ENCODE peak calls at places on chromosomes 16 and 17, in four cellular contexts. One of them, this sample, is unnamed.

GRCh38 chr17:39099686-39100293 is 51.6 kb downstream of the PLXDC1 start:
- DNase-seq in lower lobe of right lung: no peak
- DNase-seq in fibroblast of the aortic adventitia: peak
- DNase-seq in epithelial cell of proximal tubule: no peak
- DNase-seq in this sample: peak

GRCh38 chr16:78474762-78475161 is 375.3 kb downstream of the WWOX start:
- DNase-seq in fibroblast of the aortic adventitia: no peak
- DNase-seq in lower lobe of right lung: no peak
- DNase-seq in epithelial cell of proximal tubule: no peak
- DNase-seq in this sample: no peak

GRCh38 chr17:21278304-21279197 is 6.0 kb upstream of the MAP2K3 start:
- DNase-seq in lower lobe of right lung: peak
- DNase-seq in epithelial cell of proximal tubule: no peak
- DNase-seq in fibroblast of the aortic adventitia: peak
- DNase-seq in this sample: peak

GRCh38 chr17:64736804-64737492 is 74.8 kb upstream of the SMURF2 start:
- DNase-seq in epithelial cell of proximal tubule: no peak
- DNase-seq in lower lobe of right lung: no peak
- DNase-seq in fibroblast of the aortic adventitia: peak
- DNase-seq in this sample: peak

GRCh38 chr16:986411-986810 is 4.8 kb downstream of the SOX8 start:
- DNase-seq in epithelial cell of proximal tubule: no peak
- DNase-seq in fibroblast of the aortic adventitia: no peak
- DNase-seq in lower lobe of right lung: no peak
- DNase-seq in this sample: no peak

GRCh38 chr17:81397314-81398169 is 2.3 kb downstream of the BAHCC1 start:
- DNase-seq in lower lobe of right lung: no peak
- DNase-seq in fibroblast of the aortic adventitia: peak
- DNase-seq in epithelial cell of proximal tubule: no peak
- DNase-seq in this sample: peak

GRCh38 chr17:52604105-52604504 is 445.6 kb upstream of the CA10 start:
- DNase-seq in fibroblast of the aortic adventitia: no peak
- DNase-seq in lower lobe of right lung: no peak
- DNase-seq in epithelial cell of proximal tubule: no peak
- DNase-seq in this sample: peak

GRCh38 chr17:48149174-48150106 is 41.9 kb downstream of the SNX11 start:
- DNase-seq in fibroblast of the aortic adventitia: no peak
- DNase-seq in lower lobe of right lung: no peak
- DNase-seq in epithelial cell of proximal tubule: no peak
- DNase-seq in this sample: no peak

GRCh38 chr16:72878301-72879269 is 169.3 kb downstream of the ZFHX3 start:
- DNase-seq in epithelial cell of proximal tubule: no peak
- DNase-seq in lower lobe of right lung: no peak
- DNase-seq in fibroblast of the aortic adventitia: peak
- DNase-seq in this sample: peak

GRCh38 chr16:23577493-23577892 is 18.6 kb downstream of the NDUFAB1 start:
- DNase-seq in lower lobe of right lung: no peak
- DNase-seq in fibroblast of the aortic adventitia: no peak
- DNase-seq in epithelial cell of proximal tubule: no peak
- DNase-seq in this sample: no peak

GRCh38 chr16:10385725-10386516 is at the start of gene ATF7IP2:
- DNase-seq in lower lobe of right lung: peak
- DNase-seq in epithelial cell of proximal tubule: peak
- DNase-seq in fibroblast of the aortic adventitia: peak
- DNase-seq in this sample: peak

GRCh38 chr17:45722161-45722560 is 62.0 kb upstream of the CRHR1 start:
- DNase-seq in lower lobe of right lung: no peak
- DNase-seq in epithelial cell of proximal tubule: no peak
- DNase-seq in fibroblast of the aortic adventitia: no peak
- DNase-seq in this sample: peak

GRCh38 chr17:41278176-41278955 is 2.9 kb downstream of the KRTAP9-7 start:
- DNase-seq in fibroblast of the aortic adventitia: no peak
- DNase-seq in epithelial cell of proximal tubule: no peak
- DNase-seq in lower lobe of right lung: no peak
- DNase-seq in this sample: no peak

GRCh38 chr16:86522639-86523038 is 12.3 kb downstream of the FOXF1 start:
- DNase-seq in fibroblast of the aortic adventitia: no peak
- DNase-seq in epithelial cell of proximal tubule: no peak
- DNase-seq in lower lobe of right lung: no peak
- DNase-seq in this sample: no peak

GRCh38 chr17:82222816-82223215 is 6.0 kb upstream of the SLC16A3 start:
- DNase-seq in fibroblast of the aortic adventitia: no peak
- DNase-seq in epithelial cell of proximal tubule: no peak
- DNase-seq in lower lobe of right lung: peak
- DNase-seq in this sample: no peak

GRCh38 chr17:45394001-45394912 is 38.4 kb downstream of the ARHGAP27 start:
- DNase-seq in lower lobe of right lung: no peak
- DNase-seq in epithelial cell of proximal tubule: no peak
- DNase-seq in fibroblast of the aortic adventitia: no peak
- DNase-seq in this sample: no peak

GRCh38 chr17:81735181-81736102 is 23.4 kb downstream of the SLC25A10 start:
- DNase-seq in lower lobe of right lung: peak
- DNase-seq in fibroblast of the aortic adventitia: peak
- DNase-seq in epithelial cell of proximal tubule: no peak
- DNase-seq in this sample: peak

GRCh38 chr17:46772879-46773620 is 45.4 kb downstream of the WNT3 start:
- DNase-seq in lower lobe of right lung: peak
- DNase-seq in epithelial cell of proximal tubule: no peak
- DNase-seq in fibroblast of the aortic adventitia: no peak
- DNase-seq in this sample: no peak

GRCh38 chr17:35731932-35732805 is 730 bp downstream of the RASL10B start:
- DNase-seq in epithelial cell of proximal tubule: no peak
- DNase-seq in fibroblast of the aortic adventitia: no peak
- DNase-seq in lower lobe of right lung: no peak
- DNase-seq in this sample: no peak

GRCh38 chr16:8962393-8963009 is 1.2 kb downstream of the USP7 start:
- DNase-seq in fibroblast of the aortic adventitia: peak
- DNase-seq in epithelial cell of proximal tubule: no peak
- DNase-seq in lower lobe of right lung: no peak
- DNase-seq in this sample: no peak

GRCh38 chr16:82156761-82157654 is 13.0 kb downstream of the MPHOSPH6 start:
- DNase-seq in fibroblast of the aortic adventitia: peak
- DNase-seq in epithelial cell of proximal tubule: no peak
- DNase-seq in lower lobe of right lung: no peak
- DNase-seq in this sample: peak

GRCh38 chr17:75084039-75084660 is 3.6 kb upstream of the SLC16A5 start:
- DNase-seq in epithelial cell of proximal tubule: no peak
- DNase-seq in fibroblast of the aortic adventitia: no peak
- DNase-seq in lower lobe of right lung: no peak
- DNase-seq in this sample: peak

GRCh38 chr17:62688398-62689140 is 61.1 kb downstream of the MRC2 start:
- DNase-seq in fibroblast of the aortic adventitia: no peak
- DNase-seq in epithelial cell of proximal tubule: no peak
- DNase-seq in lower lobe of right lung: peak
- DNase-seq in this sample: no peak

GRCh38 chr17:21161498-21162393 is 35.0 kb downstream of the DHRS7B start:
- DNase-seq in lower lobe of right lung: no peak
- DNase-seq in fibroblast of the aortic adventitia: peak
- DNase-seq in epithelial cell of proximal tubule: no peak
- DNase-seq in this sample: peak

GRCh38 chr17:80498242-80498919 is 22.0 kb upstream of the NPTX1 start:
- DNase-seq in fibroblast of the aortic adventitia: peak
- DNase-seq in epithelial cell of proximal tubule: no peak
- DNase-seq in lower lobe of right lung: no peak
- DNase-seq in this sample: peak

GRCh38 chr17:36824678-36825091 is 112.6 kb upstream of the LHX1 start:
- DNase-seq in fibroblast of the aortic adventitia: no peak
- DNase-seq in lower lobe of right lung: no peak
- DNase-seq in epithelial cell of proximal tubule: no peak
- DNase-seq in this sample: peak

GRCh38 chr17:66506641-66507040 is 204.2 kb downstream of the PRKCA start:
- DNase-seq in fibroblast of the aortic adventitia: peak
- DNase-seq in lower lobe of right lung: no peak
- DNase-seq in epithelial cell of proximal tubule: no peak
- DNase-seq in this sample: peak

GRCh38 chr17:82497483-82498405 is 21.8 kb upstream of the FOXK2 start:
- DNase-seq in fibroblast of the aortic adventitia: peak
- DNase-seq in lower lobe of right lung: peak
- DNase-seq in epithelial cell of proximal tubule: no peak
- DNase-seq in this sample: peak

GRCh38 chr17:50682441-50682840 is 25.3 kb downstream of the ANKRD40 start:
- DNase-seq in lower lobe of right lung: no peak
- DNase-seq in epithelial cell of proximal tubule: no peak
- DNase-seq in fibroblast of the aortic adventitia: no peak
- DNase-seq in this sample: no peak

GRCh38 chr17:59381716-59382570 is 50.5 kb downstream of the YPEL2 start:
- DNase-seq in fibroblast of the aortic adventitia: peak
- DNase-seq in lower lobe of right lung: no peak
- DNase-seq in epithelial cell of proximal tubule: no peak
- DNase-seq in this sample: no peak

GRCh38 chr17:60102632-60103047 is 23.9 kb upstream of the HEATR6 start:
- DNase-seq in lower lobe of right lung: peak
- DNase-seq in epithelial cell of proximal tubule: no peak
- DNase-seq in fibroblast of the aortic adventitia: peak
- DNase-seq in this sample: peak

GRCh38 chr17:58918072-58918471 is 162.4 kb downstream of the PPM1E start:
- DNase-seq in fibroblast of the aortic adventitia: no peak
- DNase-seq in lower lobe of right lung: no peak
- DNase-seq in epithelial cell of proximal tubule: no peak
- DNase-seq in this sample: no peak

GRCh38 chr16:2710711-2711231 is 9.3 kb downstream of the PRSS27 start:
- DNase-seq in epithelial cell of proximal tubule: no peak
- DNase-seq in fibroblast of the aortic adventitia: no peak
- DNase-seq in lower lobe of right lung: no peak
- DNase-seq in this sample: no peak

GRCh38 chr16:85362443-85362842 is 250.2 kb upstream of the CIBAR2 start:
- DNase-seq in epithelial cell of proximal tubule: no peak
- DNase-seq in fibroblast of the aortic adventitia: no peak
- DNase-seq in lower lobe of right lung: no peak
- DNase-seq in this sample: no peak
- H3K4me3 ChIP-seq in epithelial cell of proximal tubule: no peak
- H3K4me3 ChIP-seq in fibroblast of the aortic adventitia: no peak
- H3K4me3 ChIP-seq in lower lobe of right lung: no peak
- H3K4me3 ChIP-seq in this sample: no peak

DNA sequence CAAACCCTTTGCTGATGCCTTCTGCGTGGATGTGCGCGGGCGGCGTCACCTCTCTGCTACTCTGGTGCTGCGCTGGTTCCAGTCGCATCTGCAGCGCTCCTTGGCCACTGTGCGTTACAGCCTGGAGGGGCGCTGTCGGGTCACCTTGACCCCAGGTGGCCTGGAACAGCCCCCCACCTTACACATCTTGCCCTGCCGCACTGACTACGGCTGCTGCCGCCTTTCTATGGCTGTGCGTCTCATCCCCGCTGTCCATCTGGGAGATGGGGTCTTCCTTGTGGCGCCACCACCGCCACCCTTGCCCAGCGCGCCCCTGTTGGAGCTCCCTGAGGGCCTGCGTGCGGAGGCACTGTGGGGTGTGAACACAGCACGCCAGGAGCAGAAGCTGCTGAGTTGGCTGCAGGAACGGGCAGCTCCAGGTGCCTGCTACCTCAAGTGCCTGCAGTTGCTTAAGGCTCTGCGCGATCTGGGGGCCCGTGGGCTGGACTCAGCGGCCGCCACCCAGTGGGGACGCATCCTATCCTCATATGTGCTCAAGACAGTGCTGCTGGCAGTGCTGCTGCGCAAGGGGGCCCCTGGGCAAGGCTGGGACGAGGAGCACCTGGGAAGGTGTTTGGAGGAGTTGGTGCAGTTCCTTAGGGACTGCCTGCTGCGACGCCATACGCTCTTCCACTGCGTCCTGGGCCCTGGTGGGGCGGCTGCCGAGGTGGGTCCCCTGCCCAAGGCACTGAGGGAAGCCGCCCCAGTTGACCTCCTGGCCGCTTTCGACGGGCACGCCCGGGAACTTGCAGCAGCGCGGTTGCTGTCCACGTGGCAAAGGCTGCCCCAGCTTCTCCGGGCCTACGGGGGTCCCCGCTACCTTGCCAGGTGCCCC is 1.6 kb downstream of the ITPRIPL2 start:
- DNase-seq in lower lobe of right lung: no peak
- DNase-seq in fibroblast of the aortic adventitia: no peak
- DNase-seq in epithelial cell of proximal tubule: no peak
- DNase-seq in this sample: no peak
- TF ChIP-seq CTCF in lower lobe of right lung: peak
- TF ChIP-seq CTCF in fibroblast of the aortic adventitia: peak
- TF ChIP-seq CTCF in epithelial cell of proximal tubule: peak
- TF ChIP-seq CTCF in this sample: peak

GRCh38 chr16:6066601-6067000 is 969.0 kb upstream of the EEF2KMT start:
- DNase-seq in lower lobe of right lung: no peak
- DNase-seq in epithelial cell of proximal tubule: no peak
- DNase-seq in fibroblast of the aortic adventitia: no peak
- DNase-seq in this sample: no peak
- H3K4me3 ChIP-seq in lower lobe of right lung: no peak
- H3K4me3 ChIP-seq in epithelial cell of proximal tubule: no peak
- H3K4me3 ChIP-seq in fibroblast of the aortic adventitia: no peak
- H3K4me3 ChIP-seq in this sample: no peak

DNA sequence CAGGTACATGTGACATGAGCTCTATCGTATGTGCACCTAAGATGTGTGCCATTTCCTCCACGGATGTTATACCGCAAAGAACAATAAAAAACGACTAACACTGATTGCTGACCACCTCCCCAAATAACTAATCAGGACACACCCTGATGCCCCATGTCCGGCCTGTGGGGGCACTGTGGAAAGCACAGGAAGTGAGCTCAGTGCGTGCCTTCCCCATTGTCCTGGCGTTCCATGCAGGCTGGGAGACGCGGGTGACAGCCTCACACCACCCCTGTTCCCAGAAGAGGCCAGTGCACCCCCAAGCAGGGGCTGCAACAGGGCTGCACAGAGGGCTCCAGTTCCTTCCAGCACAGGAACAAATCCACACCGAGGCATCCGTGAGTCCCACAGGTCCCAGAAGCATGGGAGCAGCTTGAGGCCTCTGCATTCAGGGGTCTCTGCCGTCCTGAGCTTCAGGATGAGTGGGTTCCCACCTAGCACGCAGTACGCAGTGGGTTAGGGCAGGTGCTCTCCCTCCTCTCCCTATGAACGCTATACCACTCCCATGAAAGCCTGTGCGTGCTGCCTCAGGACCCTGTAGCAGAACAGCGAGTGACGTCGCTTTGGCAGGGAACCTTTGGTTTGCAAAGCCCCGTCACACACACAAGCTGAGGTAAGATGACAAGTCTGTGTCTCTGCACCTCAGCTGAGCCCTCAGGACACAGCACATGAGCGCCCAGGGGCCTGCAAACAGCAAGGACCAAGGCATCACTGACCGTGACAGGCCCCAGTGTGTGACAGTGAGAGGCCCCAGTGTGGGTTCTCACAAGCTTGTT is 117.7 kb downstream of the ZNF778 start:
- DNase-seq in fibroblast of the aortic adventitia: no peak
- DNase-seq in lower lobe of right lung: peak
- DNase-seq in epithelial cell of proximal tubule: no peak
- DNase-seq in this sample: no peak
- TF ChIP-seq CTCF in fibroblast of the aortic adventitia: no peak
- TF ChIP-seq CTCF in lower lobe of right lung: peak
- TF ChIP-seq CTCF in epithelial cell of proximal tubule: no peak
- TF ChIP-seq CTCF in this sample: peak

GRCh38 chr16:81003610-81004460 is 2.9 kb downstream of the CMC2 start:
- DNase-seq in lower lobe of right lung: no peak
- DNase-seq in fibroblast of the aortic adventitia: peak
- DNase-seq in epithelial cell of proximal tubule: no peak
- DNase-seq in this sample: peak
- H3K4me3 ChIP-seq in lower lobe of right lung: peak
- H3K4me3 ChIP-seq in fibroblast of the aortic adventitia: peak
- H3K4me3 ChIP-seq in epithelial cell of proximal tubule: peak
- H3K4me3 ChIP-seq in this sample: no peak

This sample was measured in cardiac fibroblast.